ENCODE peak calls at places on chromosomes 6 and 20, in seven cellular contexts. Q is activated effector memory CD4-positive, alpha-beta T cell treated with anti-CD3 and anti-CD28 coated beads, Interleukin-2, amount 50 U/mL, for 16 hours; Y is HT-29; W is A549; H is COR-L47; B is activated T-helper 1 cell treated with anti-CD3 and anti-CD28 coated beads, Interleukin-2, amount 50 U/mL, for 16 hours; O is HFFc6. J is an unnamed sample.

GRCh38 chr6:39770476-39770875 is 21.7 kb upstream of the DAAM2 start:
- DNase-seq in B (no peak), O (no peak), W (no peak), Y (no peak), Q (no peak), H (no peak), J (no peak)

GRCh38 chr6:15063253-15063853 is 182.5 kb upstream of the JARID2 start:
- DNase-seq in H (no peak), Y (no peak), O (no peak), W (no peak), Q (no peak), B (no peak), J (no peak)

GRCh38 chr6:40244684-40245083 is 310.4 kb upstream of the MOCS1 start:
- DNase-seq in B (no peak), Q (no peak), H (no peak), Y (no peak), W (no peak), O (no peak), J (no peak)

GRCh38 chr20:991850-992249 is 10.3 kb downstream of the RSPO4 start:
- DNase-seq in W (peak; percentile 41), H (no peak), Q (no peak), O (no peak), B (no peak), Y (no peak), J (no peak)

GRCh38 chr6:29831776-29832175 is 4.2 kb downstream of the HLA-G start:
- DNase-seq in O (no peak), Y (no peak), B (no peak), Q (no peak), W (no peak), H (no peak), J (no peak)

GRCh38 chr20:58702859-58703648 is 10.5 kb downstream of the NPEPL1 start:
- DNase-seq in B (no peak), W (no peak), O (no peak), H (no peak), Q (no peak), Y (no peak), J (no peak)

GRCh38 chr6:159988983-159989454 is 20.1 kb downstream of the IGF2R start:
- DNase-seq in Q (no peak), W (no peak), H (no peak), Y (no peak), O (no peak), B (no peak), J (no peak)

GRCh38 chr20:49167811-49168507 is 20.2 kb downstream of the STAU1 start:
- DNase-seq in O (peak; percentile 17), W (no peak), Q (no peak), Y (no peak), H (no peak), B (no peak), J (no peak)

GRCh38 chr20:1835531-1835930 is 59.7 kb upstream of the SIRPA start:
- DNase-seq in Y (no peak), O (no peak), B (no peak), Q (no peak), H (no peak), W (no peak), J (no peak)

GRCh38 chr6:146300540-146300939 is 243.1 kb upstream of the RAB32 start:
- DNase-seq in O (no peak), Y (no peak), B (no peak), W (no peak), Q (no peak), H (no peak), J (no peak)

GRCh38 chr6:35165630-35166071 is 24.5 kb upstream of the TCP11 start:
- DNase-seq in B (no peak), O (no peak), Y (peak; percentile 30), W (peak; percentile 47), H (no peak), Q (no peak), J (no peak)

GRCh38 chr6:160678230-160678629 is 14.2 kb upstream of the LPA start:
- DNase-seq in B (no peak), W (no peak), Q (no peak), H (no peak), Y (no peak), O (no peak), J (no peak)

GRCh38 chr6:132136976-132137375 is 185.8 kb upstream of the CCN2 start:
- DNase-seq in W (no peak), H (no peak), Y (no peak), B (no peak), Q (no peak), O (peak; percentile 15), J (no peak)

GRCh38 chr6:112879920-112880413 is 532.8 kb downstream of the RFPL4B start:
- DNase-seq in O (no peak), Q (peak; percentile 55), B (no peak), H (no peak), W (peak; percentile 5), Y (no peak), J (no peak)

GRCh38 chr20:20073851-20074252 is 21.5 kb downstream of the CFAP61 start:
- DNase-seq in O (no peak), Y (no peak), Q (no peak), H (peak; percentile 64), B (no peak), W (no peak), J (no peak)

GRCh38 chr20:38196016-38196415 is 30.9 kb upstream of the TGM2 start:
- DNase-seq in Q (peak; percentile 25), O (no peak), H (no peak), B (no peak), W (no peak), Y (no peak), J (no peak)

GRCh38 chr20:46307139-46307998 is 929 bp downstream of the CDH22 start:
- DNase-seq in B (peak; percentile 43), H (peak; percentile 42), Y (peak; percentile 66), O (peak; percentile 8), W (peak; percentile 69), Q (peak; percentile 90), J (no peak)

J was measured in omental fat pad.